ENCODE peak calls at places on chromosomes 16 and 17, in five cellular contexts. M is IMR-90, F is SK-N-SH, R is K562, L is GM12878. O is an unnamed sample.
A peak's percentile ranks its signal among the peaks of the same experiment; 100 is the strongest.

GRCh38 chr16:57735755-57736418 is at the start of gene KATNB1:
- DNase-seq in M (no peak), F (no peak), R (peak; percentile 52), L (no peak), O (no peak)

GRCh38 chr16:50719401-50720337 is 22.2 kb upstream of the CYLD start:
- DNase-seq in M (no peak), F (no peak), R (no peak), L (no peak), O (no peak)

GRCh38 chr17:33201255-33201654 is 91.8 kb downstream of the ASIC2 start:
- DNase-seq in M (no peak), F (no peak), R (peak; percentile 24), L (no peak), O (no peak)

GRCh38 chr17:82808921-82809905 is 30.6 kb downstream of the ZNF750 start:
- DNase-seq in M (peak; percentile 16), F (no peak), R (no peak), L (no peak), O (no peak)

GRCh38 chr16:85234310-85235235 is 122.3 kb upstream of the CIBAR2 start:
- DNase-seq in M (peak; percentile 85), F (peak; percentile 96), R (peak; percentile 98), L (no peak), O (peak; percentile 37)

GRCh38 chr17:27919120-27919519 is 26.0 kb upstream of the LYRM9 start:
- DNase-seq in M (no peak), F (no peak), R (no peak), L (no peak), O (no peak)

GRCh38 chr17:1644493-1645206 is 882 bp downstream of the SCARF1 start:
- DNase-seq in M (peak; percentile 73), F (no peak), R (no peak), L (peak; percentile 61), O (no peak)

GRCh38 chr17:69084911-69085310 is 24.2 kb upstream of the ABCA9 start:
- DNase-seq in M (no peak), F (peak; percentile 23), R (peak; percentile 22), L (no peak), O (peak; percentile 31)

GRCh38 chr17:64574646-64575045 is 67.9 kb downstream of the CEP95 start:
- DNase-seq in M (no peak), F (no peak), R (no peak), L (no peak), O (no peak)

GRCh38 chr17:57135748-57136342 is 50.8 kb downstream of the AKAP1 start:
- DNase-seq in M (no peak), F (peak; percentile 47), R (no peak), L (no peak), O (no peak)

GRCh38 chr17:6139447-6139832 is 69.3 kb downstream of the WSCD1 start:
- DNase-seq in M (no peak), F (no peak), R (no peak), L (no peak), O (no peak)

GRCh38 chr17:4998666-4999428 is 1.1 kb downstream of the KIF1C start:
- DNase-seq in M (no peak), F (no peak), R (peak; percentile 20), L (no peak), O (no peak)

GRCh38 chr16:31134625-31135534 is 647 bp downstream of the PRSS8 start:
- DNase-seq in M (no peak), F (no peak), R (no peak), L (no peak), O (no peak)
- H3K4me3 ChIP-seq in M (no peak overlapping the region), F (no peak overlapping the region), R (peak overlapping the region; percentile 26), L (no peak overlapping the region), O (no peak overlapping the region)

DNA sequence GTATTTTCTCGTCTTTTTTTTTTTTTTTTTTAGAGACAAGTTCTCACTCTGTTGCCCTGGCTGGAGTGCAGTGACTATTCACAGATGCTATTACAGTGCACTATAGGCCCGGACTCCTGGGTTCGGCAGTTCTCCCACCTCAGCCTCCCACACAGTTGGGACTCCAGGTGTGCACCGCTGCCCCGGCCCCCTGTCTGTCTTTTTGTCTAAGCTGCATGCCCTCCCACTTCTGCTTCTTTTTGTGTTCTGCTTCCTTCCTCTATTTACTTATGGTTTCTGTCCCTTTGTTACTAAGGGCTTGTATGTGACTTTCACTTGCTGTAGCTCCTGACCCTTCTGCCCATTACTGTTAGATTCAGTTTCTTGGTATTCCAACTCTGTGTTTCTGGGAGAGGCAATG is 20.5 kb downstream of the SLC7A6 start:
- DNase-seq in M (no peak), F (no peak), R (no peak), L (peak; percentile 66), O (no peak)
- H3K27ac ChIP-seq in M (no peak overlapping the region), F (no peak overlapping the region), R (no peak overlapping the region), L (peak overlapping the region; percentile 91), O (no peak overlapping the region)

GRCh38 chr17:38590988-38591758 is 14.6 kb downstream of the SRCIN1 start:
- DNase-seq in M (no peak), F (no peak), R (no peak), L (no peak), O (no peak)
- TF ChIP-seq RCOR1 in M (no peak), F (no peak), R (no peak), L (no peak), O (no peak)

GRCh38 chr16:68233085-68233834 is 2.7 kb downstream of the ESRP2 start:
- DNase-seq in M (no peak), F (no peak), R (no peak), L (no peak), O (no peak)

GRCh38 chr16:68235882-68236803 is at the start of gene ESRP2:
- DNase-seq in M (no peak), F (peak; percentile 37), R (no peak), L (no peak), O (no peak)

GRCh38 chr16:68233835-68234187 is 2.1 kb downstream of the ESRP2 start:
- DNase-seq in M (no peak), F (no peak), R (no peak), L (no peak), O (no peak)

GRCh38 chr16:68235105-68235881 is 634 bp downstream of the ESRP2 start:
- DNase-seq in M (no peak), F (no peak), R (no peak), L (no peak), O (no peak)

DNA sequence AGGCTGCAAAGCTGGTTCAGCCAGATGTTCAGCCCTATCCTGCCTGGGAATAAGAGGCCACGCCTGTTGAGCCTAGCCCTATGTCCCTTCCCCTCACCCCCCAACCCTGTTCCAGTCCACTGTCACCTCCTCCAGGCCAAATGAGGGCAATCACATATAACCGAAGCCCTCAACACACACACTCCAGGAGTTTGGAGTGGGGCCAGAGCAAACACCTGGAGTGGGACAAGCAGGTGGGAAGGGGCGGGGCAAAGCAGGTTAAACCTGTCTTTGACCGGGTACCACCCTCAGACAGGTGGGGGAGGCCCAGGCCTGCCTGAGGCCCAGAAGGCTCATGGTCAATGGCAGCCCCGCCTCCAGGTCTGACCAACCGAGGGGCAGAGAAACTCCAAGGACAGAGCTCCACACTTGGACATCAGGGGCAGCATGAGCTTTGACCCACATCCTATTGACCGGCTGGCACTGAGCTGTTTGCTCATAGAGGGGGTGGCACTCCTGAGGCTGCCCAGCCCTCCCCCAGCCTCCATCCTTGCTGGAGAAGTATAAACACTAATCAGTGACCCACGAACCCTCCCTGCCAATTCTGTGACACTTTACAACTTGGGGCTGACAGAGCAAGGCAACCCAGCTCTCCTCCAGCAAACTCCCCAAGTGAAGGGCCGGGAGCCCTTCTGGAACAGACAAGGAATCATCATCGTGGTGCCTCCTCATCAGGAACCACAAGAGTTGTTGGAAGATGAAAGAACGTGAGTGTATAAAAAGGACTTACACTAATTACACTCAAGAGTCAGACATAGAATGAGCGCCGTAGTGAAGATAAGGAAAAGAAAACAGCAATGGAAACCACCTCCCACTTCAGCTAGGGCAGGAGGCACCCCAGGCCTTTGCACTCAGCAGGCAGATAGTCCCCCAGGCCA is 1.5 kb downstream of the ESRP2 start:
- DNase-seq in M (no peak), F (no peak), R (no peak), L (no peak), O (no peak)
- H3K4me3 ChIP-seq in M (no peak overlapping the region), F (no peak overlapping the region), R (no peak overlapping the region), L (no peak overlapping the region), O (no peak overlapping the region)

GRCh38 chr16:17246974-17247718 is 223.6 kb downstream of the XYLT1 start:
- DNase-seq in M (no peak), F (no peak), R (no peak), L (no peak), O (no peak)
- H3K27ac ChIP-seq in M (no peak overlapping the region), F (no peak overlapping the region), R (no peak overlapping the region), L (no peak overlapping the region), O (no peak overlapping the region)

GRCh38 chr17:59561042-59561441 is 4.4 kb upstream of the DHX40 start:
- DNase-seq in M (peak; percentile 3), F (peak; percentile 43), R (no peak), L (no peak), O (peak; percentile 56)
- TF ChIP-seq RCOR1 in M (no peak), F (no peak), R (peak; percentile 88), L (no peak), O (no peak)

GRCh38 chr17:76189741-76190140 is 48.7 kb upstream of the FOXJ1 start:
- DNase-seq in M (no peak), F (no peak), R (no peak), L (no peak), O (no peak)
- H3K4me3 ChIP-seq in M (no peak overlapping the region), F (no peak overlapping the region), R (no peak overlapping the region), L (no peak overlapping the region), O (no peak overlapping the region)

DNA sequence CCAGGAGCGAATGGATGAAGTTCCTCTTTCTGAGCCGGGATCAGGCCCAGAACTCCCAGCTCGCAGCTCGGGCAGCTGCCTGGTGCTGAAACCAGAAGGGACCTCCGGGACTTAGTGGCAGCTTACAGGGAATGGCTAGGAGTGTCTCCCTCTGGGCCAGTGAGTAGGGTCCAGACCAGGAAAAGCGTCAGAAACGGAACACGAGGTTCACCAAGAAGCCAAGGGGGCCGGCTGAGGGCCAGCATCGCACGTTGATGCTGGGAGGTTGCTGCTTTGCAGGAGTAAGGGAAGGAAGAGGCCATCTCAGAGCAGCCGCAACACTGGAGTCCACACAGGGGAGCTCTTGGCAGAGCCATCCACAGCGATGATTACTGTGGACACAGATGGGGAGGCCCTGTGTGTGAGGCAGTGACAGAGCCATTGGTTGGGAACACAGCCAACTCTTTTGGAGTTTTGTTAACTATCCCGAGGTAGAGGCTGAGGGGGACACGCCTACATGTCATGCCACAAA is 74.0 kb upstream of the CREBBP start:
- DNase-seq in M (peak; percentile 57), F (no peak), R (no peak), L (no peak), O (no peak)
- H3K27ac ChIP-seq in M (no peak overlapping the region), F (no peak overlapping the region), R (no peak overlapping the region), L (no peak overlapping the region), O (no peak overlapping the region)

DNA sequence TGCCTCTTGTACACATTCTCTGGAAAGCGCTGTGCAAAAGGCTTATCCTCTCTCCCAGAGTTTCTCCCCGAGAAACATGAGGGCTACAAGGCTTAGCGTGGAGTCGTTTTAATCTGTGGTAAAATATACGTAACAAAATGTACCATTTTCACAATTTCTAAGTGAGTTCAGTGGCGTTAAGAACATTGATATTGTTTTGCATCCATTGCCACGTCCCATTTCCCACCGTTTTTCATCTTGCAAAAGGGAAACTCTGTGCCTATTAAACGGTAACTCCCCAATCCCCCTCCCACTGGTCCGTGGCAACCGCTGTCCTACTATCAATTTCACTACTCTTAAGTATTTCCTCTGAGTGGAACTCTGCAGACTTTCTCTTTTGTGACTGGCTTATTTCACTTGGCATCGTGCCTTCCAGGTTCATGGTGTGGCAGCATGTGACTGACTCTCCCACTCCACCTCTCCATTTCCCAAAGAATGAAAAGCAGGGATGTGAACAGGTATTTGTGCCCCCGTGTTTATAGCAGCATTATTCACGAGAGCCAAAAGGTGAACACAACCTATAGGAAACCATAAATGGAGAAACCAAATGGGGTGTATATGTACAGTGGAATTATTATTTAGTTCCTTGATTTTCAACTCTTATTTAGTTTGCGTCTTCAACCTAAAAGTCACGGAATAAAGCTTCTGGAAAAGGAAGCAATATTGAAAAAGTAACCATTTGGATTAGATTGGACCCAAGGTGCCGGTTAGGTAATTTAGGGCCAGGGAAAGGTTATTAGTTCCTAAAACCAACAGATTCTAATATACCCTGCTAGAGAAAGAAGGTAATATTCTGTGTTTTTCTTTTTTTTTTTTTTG is 1.1 kb upstream of the USP32 start:
- DNase-seq in M (peak; percentile 60), F (peak; percentile 57), R (no peak), L (peak; percentile 48), O (peak; percentile 60)
- TF ChIP-seq RCOR1 in M (no peak), F (no peak), R (no peak), L (no peak), O (no peak)

O was measured in A549.